ENCODE peak calls at places on chromosomes 13 and 19, in eight cellular contexts. Y is colonic mucosa; A is ovary; J is fibroblast of lung; N is IMR-90; H is CD8-positive, alpha-beta T cell; V is kidney epithelial cell; T is brain microvascular endothelial cell. P is an unnamed sample. For H3K27me3, the result is how much of the 10 kb centered on the place peaks cover.

GRCh38 chr13:27053235-27053884 is 118.3 kb downstream of the USP12 start:
- DNase-seq in Y (no peak), A (no peak), J (no peak), N (no peak), H (no peak), V (no peak), T (no peak), P (no peak)

GRCh38 chr13:111911754-111912452 is 155.0 kb upstream of the SOX1 start:
- DNase-seq in Y (peak), A (no peak), J (no peak), N (no peak), H (no peak), V (no peak), T (no peak), P (no peak)

GRCh38 chr13:64912141-64912540 is 2318.0 kb downstream of the PCDH9 start:
- DNase-seq in Y (no peak), A (no peak), J (peak), N (peak), H (no peak), V (peak), T (peak), P (no peak)

GRCh38 chr19:41671481-41671880 is 16.6 kb downstream of the CEACAM7 start:
- DNase-seq in Y (peak), A (no peak), J (no peak), N (no peak), H (no peak), V (no peak), T (no peak), P (no peak)

GRCh38 chr13:24254151-24254810 is 55.1 kb upstream of the C1QTNF9 start:
- DNase-seq in Y (no peak), A (no peak), J (peak), N (no peak), H (peak), V (no peak), T (no peak), P (peak)

GRCh38 chr19:34989248-34989797 is 10.8 kb upstream of the GRAMD1A start:
- DNase-seq in Y (no peak), A (no peak), J (no peak), N (no peak), H (no peak), V (no peak), T (no peak), P (no peak)

GRCh38 chr13:43269037-43269476 is 245.7 kb downstream of the DNAJC15 start:
- DNase-seq in Y (peak), A (peak), J (peak), N (peak), H (no peak), V (peak), T (peak), P (peak)

GRCh38 chr19:34128558-34129250 is 43.6 kb upstream of the LSM14A start:
- DNase-seq in Y (no peak), A (no peak), J (no peak), N (no peak), H (no peak), V (no peak), T (no peak), P (no peak)

GRCh38 chr13:113350938-113351335 is 13.0 kb downstream of the GRTP1 start:
- DNase-seq in Y (no peak), A (no peak), J (no peak), N (no peak), H (no peak), V (no peak), T (no peak), P (no peak)

GRCh38 chr13:41995946-41996345 is 35.0 kb upstream of the VWA8 start:
- DNase-seq in Y (no peak), A (no peak), J (peak), N (peak), H (no peak), V (peak), T (peak), P (no peak)

GRCh38 chr13:77749481-77749880 is 52.0 kb downstream of the SLAIN1 start:
- DNase-seq in Y (no peak), A (no peak), J (no peak), N (no peak), H (no peak), V (no peak), T (no peak), P (no peak)

GRCh38 chr13:20356437-20356836 is 124.3 kb upstream of the GJB6 start:
- DNase-seq in Y (no peak), A (no peak), J (no peak), N (no peak), H (no peak), V (no peak), T (no peak), P (no peak)

GRCh38 chr19:51903192-51903591 is 1.6 kb downstream of the ZNF649 start:
- DNase-seq in Y (no peak), A (no peak), J (no peak), N (no peak), H (no peak), V (no peak), T (no peak), P (no peak)

GRCh38 chr13:75785130-75785529 is 149.0 kb downstream of the LMO7 start:
- DNase-seq in Y (no peak), A (no peak), J (peak), N (peak), H (no peak), V (no peak), T (no peak), P (no peak)

GRCh38 chr13:39296193-39296592 is 257.9 kb downstream of the NHLRC3 start:
- DNase-seq in Y (no peak), A (no peak), J (no peak), N (no peak), H (no peak), V (no peak), T (no peak), P (no peak)

GRCh38 chr13:39297023-39297422 is 258.8 kb downstream of the NHLRC3 start:
- DNase-seq in Y (no peak), A (no peak), J (no peak), N (no peak), H (no peak), V (no peak), T (no peak), P (no peak)

GRCh38 chr13:39302855-39303254 is 264.6 kb downstream of the NHLRC3 start:
- DNase-seq in Y (no peak), A (no peak), J (no peak), N (no peak), H (no peak), V (no peak), T (no peak), P (no peak)

DNA sequence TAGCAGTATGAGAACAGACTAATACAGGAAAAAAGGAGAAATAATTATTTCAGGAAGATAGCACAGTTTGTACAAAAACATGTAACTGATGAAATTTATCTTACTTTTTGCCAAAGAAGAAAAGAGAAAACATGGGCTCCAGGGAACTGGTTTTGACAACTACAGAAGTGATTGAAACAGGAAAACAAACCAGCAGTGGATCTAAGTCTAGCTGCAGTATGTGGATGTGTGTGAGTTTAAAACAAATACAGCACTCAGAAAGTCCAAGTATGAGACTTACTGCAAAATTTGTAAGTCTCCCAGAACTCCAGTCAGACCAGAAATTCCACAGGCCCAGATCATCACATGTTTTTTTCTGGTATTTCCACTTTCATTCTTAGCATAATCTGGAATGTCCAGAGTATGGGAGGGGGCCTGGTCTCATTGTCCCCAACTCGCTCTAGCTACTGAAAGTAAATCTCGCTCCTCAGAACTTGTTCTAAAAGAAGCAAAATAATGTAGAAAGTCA is 259.5 kb downstream of the NHLRC3 start:
- DNase-seq in Y (no peak), A (no peak), J (no peak), N (peak), H (no peak), V (no peak), T (peak), P (no peak)
- H3K27me3 ChIP-seq in Y (under half), A (under half), J (under half), N (under half), H (under half), V (under half), T (under half), P (under half)

GRCh38 chr19:54418030-54418929 is 3.0 kb downstream of the TTYH1 start:
- DNase-seq in Y (no peak), A (no peak), J (no peak), N (peak), H (no peak), V (no peak), T (peak), P (no peak)
- H3K27me3 ChIP-seq in Y (under half), A (under half), J (under half), N (under half), H (under half), V (half or more), T (under half), P (under half)

GRCh38 chr19:50465986-50466771 is 10.1 kb upstream of the EMC10 start:
- DNase-seq in Y (peak), A (no peak), J (no peak), N (no peak), H (no peak), V (no peak), T (no peak), P (peak)

GRCh38 chr19:50464348-50464747 is 12.0 kb upstream of the EMC10 start:
- DNase-seq in Y (no peak), A (no peak), J (no peak), N (no peak), H (no peak), V (no peak), T (no peak), P (peak)

GRCh38 chr19:50462970-50463369 is 13.3 kb upstream of the EMC10 start:
- DNase-seq in Y (no peak), A (no peak), J (no peak), N (no peak), H (no peak), V (no peak), T (no peak), P (no peak)

GRCh38 chr19:50467566-50467965 is 8.7 kb upstream of the EMC10 start:
- DNase-seq in Y (no peak), A (no peak), J (no peak), N (no peak), H (no peak), V (no peak), T (no peak), P (no peak)

GRCh38 chr19:50465000-50465399 is 11.3 kb upstream of the EMC10 start:
- DNase-seq in Y (no peak), A (no peak), J (no peak), N (no peak), H (no peak), V (no peak), T (no peak), P (peak)
- H3K27me3 ChIP-seq in Y (under half), A (under half), J (under half), N (under half), H (under half), V (under half), T (under half), P (under half)

GRCh38 chr19:1529430-1529816 is 5.5 kb downstream of the PLK5 start:
- DNase-seq in Y (no peak), A (no peak), J (no peak), N (no peak), H (no peak), V (no peak), T (no peak), P (no peak)
- H3K27me3 ChIP-seq in Y (under half), A (under half), J (under half), N (under half), H (under half), V (under half), T (under half), P (under half)

P was measured in small intestine.